ENCODE peak calls at places on chromosome 2, in ten cellular contexts. R is tibial nerve, E is adrenal gland, C is transverse colon, P is A549, N is heart left ventricle, L is gastrocnemius medialis, I is spleen, V is right lobe of liver, Z is stomach. O is an unnamed sample.
A peak's percentile ranks its signal among the peaks of the same experiment; 100 is the strongest.

GRCh38 chr2:184205048-184205596 is 393.2 kb upstream of the ZNF804A start:
- DNase-seq in E (no peak), V (no peak), I (no peak), N (no peak), R (no peak), L (no peak), Z (no peak), P (no peak), C (no peak), O (no peak)

GRCh38 chr2:46187112-46187618 is 110.0 kb upstream of the EPAS1 start:
- DNase-seq in L (peak; percentile 19), V (peak; percentile 80), Z (peak; percentile 64), I (no peak), N (peak; percentile 55), C (peak; percentile 38), R (no peak), P (no peak), E (peak; percentile 57), O (no peak)

GRCh38 chr2:233068762-233069418 is 8.7 kb downstream of the INPP5D start:
- DNase-seq in E (no peak), I (peak; percentile 72), R (no peak), N (no peak), C (no peak), V (peak; percentile 23), Z (peak; percentile 20), P (no peak), L (no peak), O (peak; percentile 19)

GRCh38 chr2:50448556-50448955 is 583.4 kb downstream of the NRXN1 start:
- DNase-seq in P (no peak), V (no peak), Z (no peak), E (no peak), L (no peak), I (no peak), N (no peak), C (no peak), R (no peak), O (no peak)

GRCh38 chr2:200640171-200640570 is 54.4 kb downstream of the AOX1 start:
- DNase-seq in I (no peak), E (no peak), V (no peak), P (no peak), C (no peak), N (no peak), Z (no peak), L (no peak), R (no peak), O (no peak)

GRCh38 chr2:53445376-53446072 is 322.1 kb upstream of the CHAC2 start:
- DNase-seq in C (no peak), R (no peak), I (no peak), Z (no peak), V (no peak), N (no peak), E (no peak), L (no peak), P (no peak), O (no peak)

GRCh38 chr2:171598713-171599319 is 76.5 kb downstream of the CYBRD1 start:
- DNase-seq in E (peak; percentile 68), L (peak; percentile 4), N (no peak), R (peak; percentile 47), P (peak; percentile 74), I (no peak), Z (peak; percentile 31), V (no peak), C (peak; percentile 34), O (no peak)

GRCh38 chr2:237257471-237257951 is 156.5 kb downstream of the COL6A3 start:
- DNase-seq in L (no peak), P (no peak), I (no peak), V (no peak), N (peak; percentile 51), E (no peak), C (no peak), R (no peak), Z (no peak), O (no peak)

GRCh38 chr2:191620144-191620543 is 57.8 kb upstream of the NABP1 start:
- DNase-seq in L (no peak), E (no peak), V (no peak), C (no peak), I (no peak), P (no peak), Z (no peak), N (no peak), R (no peak), O (no peak)

GRCh38 chr2:80102026-80102425 is 202.5 kb downstream of the LRRTM1 start:
- DNase-seq in L (no peak), R (no peak), C (no peak), N (no peak), I (no peak), P (no peak), Z (no peak), V (no peak), E (no peak), O (no peak)

GRCh38 chr2:49044680-49045079 is 109.6 kb downstream of the FSHR start:
- DNase-seq in N (no peak), E (no peak), I (no peak), R (no peak), V (no peak), Z (no peak), L (no peak), C (no peak), P (no peak), O (no peak)

GRCh38 chr2:201220102-201220570 is 37.2 kb downstream of the CASP10 start:
- DNase-seq in I (no peak), L (no peak), P (no peak), Z (peak; percentile 45), E (peak; percentile 83), C (peak; percentile 51), N (no peak), V (no peak), R (no peak), O (no peak)

GRCh38 chr2:67871696-67872320 is 191.0 kb downstream of the C1D start:
- DNase-seq in V (no peak), Z (no peak), N (no peak), L (no peak), P (no peak), C (no peak), E (no peak), I (no peak), R (no peak), O (no peak)

GRCh38 chr2:36369711-36370110 is 14.1 kb downstream of the CRIM1 start:
- DNase-seq in P (no peak), R (no peak), E (no peak), N (no peak), L (no peak), C (no peak), V (no peak), Z (no peak), I (no peak), O (no peak)
- H3K4me1 ChIP-seq in P (peaks cover 100% of the 10 kb centered on the region), R (peaks cover 5% of the 10 kb centered on the region), E (peaks cover 28% of the 10 kb centered on the region), N (peaks cover 93% of the 10 kb centered on the region), L (peaks cover 100% of the 10 kb centered on the region), C (peaks cover 88% of the 10 kb centered on the region), V (no peaks in the 10 kb centered on the region), Z (peaks cover 86% of the 10 kb centered on the region), I (peaks cover 88% of the 10 kb centered on the region), O (peaks cover 19% of the 10 kb centered on the region)

GRCh38 chr2:99640568-99641215 is 150.9 kb upstream of the REV1 start:
- DNase-seq in N (no peak), L (no peak), R (no peak), C (no peak), E (no peak), P (no peak), I (no peak), Z (no peak), V (no peak), O (no peak)

GRCh38 chr2:99638791-99639190 is 149.0 kb upstream of the REV1 start:
- DNase-seq in C (no peak), Z (no peak), I (no peak), R (no peak), N (no peak), L (no peak), E (no peak), V (no peak), P (no peak), O (no peak)

GRCh38 chr2:99643824-99644787 is 154.3 kb upstream of the REV1 start:
- DNase-seq in I (no peak), Z (no peak), R (no peak), C (no peak), P (no peak), N (no peak), L (peak; percentile 21), V (no peak), E (peak; percentile 86), O (no peak)

GRCh38 chr2:99645960-99646359 is 156.1 kb upstream of the REV1 start:
- DNase-seq in C (no peak), R (no peak), P (no peak), I (no peak), V (no peak), N (no peak), L (no peak), E (no peak), Z (no peak), O (no peak)

DNA sequence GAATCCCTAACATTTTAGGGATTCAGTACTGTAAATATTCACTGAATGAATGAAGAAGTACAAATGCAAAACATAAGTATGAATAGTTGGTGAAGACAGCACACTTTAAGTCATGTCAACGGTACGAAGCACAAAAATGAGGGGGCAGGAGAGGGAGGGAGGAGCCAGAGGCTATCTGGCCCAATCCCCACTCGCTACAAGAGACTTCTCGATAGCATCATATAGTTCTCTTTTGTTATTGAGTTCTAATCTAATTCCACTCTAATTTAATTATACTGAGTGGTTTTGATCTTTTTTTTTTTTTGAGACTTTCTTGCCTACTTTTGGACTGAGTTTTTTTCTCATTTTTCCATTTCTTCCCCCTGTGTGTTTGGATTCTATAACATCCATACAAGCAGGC is 152.2 kb upstream of the REV1 start:
- DNase-seq in I (no peak), V (no peak), E (no peak), P (no peak), R (no peak), C (no peak), N (no peak), L (no peak), Z (no peak), O (no peak)
- H3K4me3 ChIP-seq in I (no peak overlapping the region), V (no peak overlapping the region), E (no peak overlapping the region), P (no peak overlapping the region), R (no peak overlapping the region), C (no peak overlapping the region), N (no peak overlapping the region), L (no peak overlapping the region), Z (no peak overlapping the region), O (no peak overlapping the region)

GRCh38 chr2:164826293-164827243 is 15.1 kb downstream of the COBLL1 start:
- DNase-seq in C (peak; percentile 57), N (peak; percentile 55), E (peak; percentile 72), P (no peak), R (no peak), L (no peak), V (no peak), I (no peak), Z (peak; percentile 86), O (no peak)
- TF ChIP-seq POLR2A in C (no peak), N (no peak), E (no peak), P (no peak), R (no peak), L (no peak), V (no peak), I (no peak), Z (no peak), O (no peak)

DNA sequence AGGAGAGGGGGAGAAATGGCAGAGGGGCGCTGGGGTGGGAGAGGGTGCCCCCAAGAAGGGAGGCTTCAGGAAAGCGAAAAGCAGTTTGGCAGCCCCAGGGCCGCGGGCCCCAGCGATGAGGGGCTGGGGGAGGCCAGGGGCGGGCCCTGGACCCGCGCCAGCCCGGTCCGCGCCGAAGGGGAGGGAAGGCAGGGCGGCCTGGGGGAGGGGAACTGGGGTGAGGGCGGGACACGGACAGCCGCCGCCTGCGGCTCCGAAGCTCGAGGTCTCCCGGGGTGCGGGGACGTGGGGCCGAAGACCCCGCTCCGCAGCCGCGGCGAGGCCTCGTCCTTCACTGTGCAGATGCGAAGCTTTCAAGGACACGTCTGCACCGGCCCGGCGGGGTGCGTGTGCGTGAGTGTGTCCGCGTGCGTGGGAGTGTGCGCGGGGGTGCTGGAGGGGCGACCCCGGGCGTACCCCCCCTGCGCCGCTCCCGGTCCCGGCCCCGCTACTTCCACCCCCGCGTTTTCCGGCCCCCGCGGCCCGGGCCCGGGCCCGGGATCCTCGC is 1.3 kb downstream of the DNMT3A start:
- DNase-seq in R (no peak), N (peak; percentile 62), C (peak; percentile 57), V (peak; percentile 64), L (no peak), I (peak; percentile 84), P (no peak), E (no peak), Z (no peak), O (no peak)
- H3K4me1 ChIP-seq in R (peaks cover 3% of the 10 kb centered on the region), N (peaks cover 57% of the 10 kb centered on the region), C (peaks cover 49% of the 10 kb centered on the region), V (no peaks in the 10 kb centered on the region), L (peaks cover 53% of the 10 kb centered on the region), I (peaks cover 61% of the 10 kb centered on the region), P (peaks cover 9% of the 10 kb centered on the region), E (peaks cover 51% of the 10 kb centered on the region), Z (peaks cover 59% of the 10 kb centered on the region), O (peaks cover 5% of the 10 kb centered on the region)

O was measured in breast epithelium.